ENCODE peak calls at places on chromosomes 7 and 10, in six cellular contexts. J is H1, K is HCT116, H is Panc1, S is HepG2, Y is K562. X is an unnamed sample.

GRCh38 chr7:3710531-3710930 is 409.5 kb downstream of the SDK1 start:
- DNase-seq in S (no peak), J (no peak), Y (no peak), K (no peak), H (no peak), X (no peak)

GRCh38 chr10:33935350-33935749 is 600.9 kb upstream of the NRP1 start:
- DNase-seq in Y (no peak), H (no peak), S (no peak), J (no peak), K (no peak), X (peak)

GRCh38 chr7:135208417-135208793 is 2.9 kb downstream of the WDR91 start:
- DNase-seq in K (no peak), H (no peak), J (no peak), S (no peak), Y (no peak), X (no peak)

GRCh38 chr7:117248810-117249209 is 74.0 kb downstream of the WNT2 start:
- DNase-seq in K (no peak), H (no peak), Y (no peak), S (no peak), J (no peak), X (no peak)

GRCh38 chr10:94308866-94309265 is 53.9 kb downstream of the NOC3L start:
- DNase-seq in H (no peak), Y (no peak), K (no peak), J (no peak), S (no peak), X (no peak)

GRCh38 chr7:92362131-92362530 is 85.2 kb upstream of the GATAD1 start:
- DNase-seq in Y (no peak), K (no peak), J (no peak), S (no peak), H (no peak), X (no peak)

GRCh38 chr7:28239823-28240204 is 59.2 kb upstream of the JAZF1 start:
- DNase-seq in Y (no peak), H (no peak), J (no peak), K (no peak), S (no peak), X (no peak)

GRCh38 chr10:20007426-20007825 is 191.2 kb downstream of the PLXDC2 start:
- DNase-seq in K (no peak), H (no peak), Y (no peak), S (no peak), J (no peak), X (no peak)

GRCh38 chr7:98085674-98086073 is 21.0 kb upstream of the LMTK2 start:
- DNase-seq in S (no peak), K (no peak), Y (no peak), J (no peak), H (no peak), X (no peak)

GRCh38 chr10:5659702-5660528 is 6.5 kb downstream of the ASB13 start:
- DNase-seq in Y (no peak), K (peak), H (no peak), S (peak), J (no peak), X (no peak)

GRCh38 chr7:30802812-30803211 is 31.6 kb downstream of the MINDY4 start:
- DNase-seq in K (no peak), S (no peak), Y (no peak), H (no peak), J (no peak), X (no peak)

GRCh38 chr10:43943119-43943824 is 294.6 kb upstream of the ZNF32 start:
- DNase-seq in S (no peak), Y (no peak), H (no peak), J (no peak), K (no peak), X (no peak)

GRCh38 chr10:119805702-119806230 is 66.9 kb downstream of the MCMBP start:
- DNase-seq in J (no peak), Y (no peak), H (no peak), K (no peak), S (no peak), X (no peak)

GRCh38 chr10:46528171-46528671 is 28.2 kb downstream of the GPRIN2 start:
- DNase-seq in H (no peak), Y (no peak), S (no peak), K (no peak), J (no peak), X (peak)

GRCh38 chr10:71232089-71232998 is 20.0 kb downstream of the UNC5B start:
- DNase-seq in Y (no peak), H (no peak), K (no peak), J (no peak), S (no peak), X (peak)

GRCh38 chr10:124864421-124865193 is 63.0 kb downstream of the ABRAXAS2 start:
- DNase-seq in S (peak), H (no peak), K (peak), Y (no peak), J (no peak), X (no peak)

GRCh38 chr10:58856508-58857240 is 319.8 kb upstream of the PHYHIPL start:
- DNase-seq in Y (no peak), K (peak), J (peak), H (peak), S (peak), X (no peak)

GRCh38 chr10:73814896-73815718 is 3.7 kb upstream of the NDST2 start:
- DNase-seq in H (no peak), J (no peak), Y (peak), S (no peak), K (peak), X (peak)

GRCh38 chr7:99380032-99380822 is 5.7 kb downstream of the ARPC1B start:
- DNase-seq in Y (peak), K (no peak), S (no peak), H (no peak), J (no peak), X (no peak)

GRCh38 chr7:129678606-129679005 is 67.1 kb downstream of the NRF1 start:
- DNase-seq in K (no peak), H (no peak), Y (no peak), J (no peak), S (no peak), X (no peak)

GRCh38 chr7:111654414-111654813 is 92.1 kb upstream of the IMMP2L start:
- DNase-seq in H (no peak), S (no peak), K (no peak), Y (no peak), J (no peak), X (peak)

GRCh38 chr10:131179386-131179785 is 132.1 kb downstream of the TCERG1L start:
- DNase-seq in Y (no peak), K (no peak), S (no peak), H (no peak), J (no peak), X (no peak)

GRCh38 chr7:8258734-8259133 is 3.2 kb downstream of the ICA1 start:
- DNase-seq in S (no peak), H (no peak), J (no peak), K (no peak), Y (no peak), X (no peak)

GRCh38 chr10:79146611-79147130 is 77.9 kb downstream of the ZMIZ1 start:
- DNase-seq in S (no peak), Y (no peak), J (no peak), H (no peak), K (no peak), X (no peak)

GRCh38 chr7:83941300-83941699 is 253.3 kb downstream of the SEMA3A start:
- DNase-seq in S (no peak), Y (no peak), K (no peak), H (no peak), J (no peak), X (no peak)

GRCh38 chr10:83869898-83870297 is 269.4 kb upstream of the GHITM start:
- DNase-seq in K (no peak), Y (no peak), J (no peak), H (no peak), S (no peak), X (no peak)

GRCh38 chr10:100983868-100984669 is 3.2 kb downstream of the MRPL43 start:
- DNase-seq in J (no peak), K (no peak), Y (no peak), S (no peak), H (no peak), X (no peak)

GRCh38 chr10:104342941-104343411 is 4.7 kb upstream of the ITPRIP start:
- DNase-seq in J (no peak), K (no peak), S (peak), Y (no peak), H (no peak), X (no peak)

GRCh38 chr10:107163904-107164861 is at the start of gene SORCS1:
- DNase-seq in S (no peak), Y (no peak), H (no peak), K (no peak), J (no peak), X (peak)

GRCh38 chr7:107742678-107743566 is 1.0 kb upstream of the CBLL1 start:
- DNase-seq in S (no peak), H (peak), Y (peak), J (peak), K (no peak), X (peak)

GRCh38 chr10:128848807-128849206 is 618.2 kb upstream of the MGMT start:
- DNase-seq in H (no peak), K (no peak), J (no peak), S (no peak), Y (no peak), X (no peak)

GRCh38 chr10:128839134-128839533 is 627.9 kb upstream of the MGMT start:
- DNase-seq in H (no peak), K (no peak), Y (no peak), S (no peak), J (no peak), X (no peak)

GRCh38 chr10:128839701-128840100 is 627.3 kb upstream of the MGMT start:
- DNase-seq in Y (no peak), J (no peak), S (no peak), K (no peak), H (no peak), X (no peak)

GRCh38 chr10:128846927-128847326 is 620.1 kb upstream of the MGMT start:
- DNase-seq in S (no peak), K (no peak), J (no peak), Y (no peak), H (no peak), X (no peak)

DNA sequence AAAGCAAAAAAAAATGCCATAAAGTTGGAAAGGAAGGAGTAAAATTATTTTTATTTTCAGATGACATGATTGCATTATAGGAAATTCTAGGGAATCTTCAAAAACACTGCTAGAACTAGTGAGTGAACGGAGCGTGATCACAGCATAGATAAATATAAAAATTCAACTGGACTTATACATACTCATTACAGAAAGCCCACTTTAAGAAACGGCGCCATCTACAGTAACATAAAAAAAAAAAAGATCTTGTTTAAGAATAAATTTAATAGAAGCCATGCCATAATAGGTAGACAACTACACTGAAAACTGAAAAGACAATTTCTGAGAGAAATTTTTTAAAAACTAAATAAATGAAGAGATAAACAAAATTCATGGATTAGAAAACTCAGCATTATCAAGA is 623.1 kb upstream of the MGMT start:
- DNase-seq in J (no peak), H (no peak), K (peak), Y (no peak), S (no peak), X (no peak)
- TF ChIP-seq CTCF in J (no peak), H (peak), K (peak), Y (no peak), S (no peak), X (no peak)

GRCh38 chr7:158272091-158272490 is 315.5 kb downstream of the PTPRN2 start:
- DNase-seq in H (no peak), K (no peak), Y (no peak), J (no peak), S (no peak), X (peak)

GRCh38 chr7:158270856-158271413 is 316.7 kb downstream of the PTPRN2 start:
- DNase-seq in K (no peak), J (no peak), H (no peak), Y (no peak), S (no peak), X (no peak)

GRCh38 chr7:158271646-158272045 is 316.0 kb downstream of the PTPRN2 start:
- DNase-seq in H (no peak), J (no peak), S (no peak), K (no peak), Y (no peak), X (peak)

GRCh38 chr7:158268851-158269535 is 318.6 kb downstream of the PTPRN2 start:
- DNase-seq in K (no peak), H (no peak), S (no peak), Y (no peak), J (no peak), X (no peak)

DNA sequence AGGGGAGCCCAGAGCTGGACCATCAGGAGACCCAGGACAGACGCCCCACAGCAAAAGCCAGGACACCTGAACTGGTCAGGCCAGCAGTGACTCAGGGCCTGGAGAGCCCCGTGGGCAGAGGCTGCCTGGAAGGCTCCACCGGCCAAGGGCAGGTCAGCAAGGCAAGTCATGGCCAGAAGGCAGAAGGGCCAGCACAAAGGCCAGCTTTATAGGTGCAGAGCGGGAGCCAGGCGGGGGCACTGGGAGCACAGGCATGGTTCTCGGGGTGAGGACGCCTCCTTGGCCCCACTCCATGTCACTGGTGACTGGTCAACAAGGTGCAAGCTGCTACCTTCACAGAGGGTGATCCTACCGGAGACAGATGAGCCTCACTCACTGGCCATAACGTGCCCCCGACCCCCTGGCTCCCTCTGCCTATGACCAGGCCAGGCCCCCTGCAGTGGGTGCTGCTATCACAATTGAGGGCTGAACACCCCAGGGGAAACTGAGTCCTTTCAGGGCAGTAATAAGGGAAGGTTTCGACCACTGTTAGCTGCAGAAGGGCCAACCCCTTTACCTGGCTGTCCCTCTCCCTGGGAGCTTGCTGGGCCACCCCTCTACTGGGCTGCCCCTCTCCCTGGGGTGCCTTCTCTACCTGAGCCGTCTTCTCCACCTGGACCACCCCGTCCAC is 317.4 kb downstream of the PTPRN2 start:
- DNase-seq in K (no peak), Y (no peak), H (no peak), J (no peak), S (no peak), X (no peak)
- TF ChIP-seq SIN3A in K (no peak), Y (no peak), H (no peak), J (no peak), S (no peak), X (no peak)

GRCh38 chr7:45574521-45575500 is 643 bp downstream of the ADCY1 start:
- DNase-seq in J (no peak), K (no peak), S (peak), Y (no peak), H (no peak), X (peak)
- TF ChIP-seq CTCF in J (no peak), K (no peak), S (peak), Y (no peak), H (peak), X (no peak)

GRCh38 chr10:97907830-97908229 is 58.2 kb downstream of the GOLGA7B start:
- DNase-seq in K (no peak), S (no peak), J (no peak), Y (no peak), H (no peak), X (no peak)

GRCh38 chr10:97913554-97913953 is 63.9 kb downstream of the GOLGA7B start:
- DNase-seq in J (no peak), H (no peak), Y (no peak), S (no peak), K (no peak), X (no peak)

GRCh38 chr10:97914837-97915211 is 65.2 kb downstream of the GOLGA7B start:
- DNase-seq in K (peak), Y (peak), H (peak), J (peak), S (peak), X (peak)

GRCh38 chr10:97914171-97914836 is 64.7 kb downstream of the GOLGA7B start:
- DNase-seq in Y (no peak), K (no peak), H (no peak), J (no peak), S (no peak), X (no peak)

DNA sequence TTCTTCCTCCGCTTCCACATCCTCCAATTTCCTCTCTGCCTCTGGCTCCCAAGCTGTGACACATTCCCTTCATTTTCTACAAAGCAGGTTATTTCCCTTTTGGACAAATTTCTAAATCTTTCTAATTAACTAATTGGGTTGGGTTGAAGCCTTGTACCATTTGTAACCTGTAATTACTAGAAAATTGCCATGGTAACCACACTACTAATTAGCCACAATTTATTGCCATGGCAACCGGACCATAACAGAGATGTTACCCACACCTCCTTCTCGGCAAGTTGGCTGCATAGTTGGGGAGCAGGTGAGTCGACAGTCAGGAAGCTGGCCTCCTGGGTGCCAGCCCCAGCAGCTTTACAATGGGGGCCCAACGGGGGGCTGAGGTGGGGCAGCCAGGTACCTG is 61.6 kb downstream of the GOLGA7B start:
- DNase-seq in Y (no peak), J (no peak), H (no peak), S (no peak), K (no peak), X (no peak)
- TF ChIP-seq SIN3A in Y (no peak), J (no peak), H (no peak), S (no peak), K (no peak), X (no peak)